ENCODE peak calls at places on chromosomes 4 and X, in seven cellular contexts. C, Z, L, N, D, R and H are unnamed samples.
A peak's percentile ranks its signal among the peaks of the same experiment; 100 is the strongest.

GRCh38 chr4:38015886-38016515 is 55.8 kb downstream of the PTTG2 start:
- DNase-seq in C (no peak), Z (no peak), L (no peak), N (no peak), D (no peak), R (no peak), H (no peak)

GRCh38 chr4:47390438-47391125 is 72.9 kb downstream of the COMMD8 start:
- DNase-seq in C (no peak), Z (no peak), L (no peak), N (no peak), D (no peak), R (no peak), H (no peak)

GRCh38 chr4:24777528-24777927 is 17.8 kb upstream of the SOD3 start:
- DNase-seq in C (no peak), Z (no peak), L (no peak), N (no peak), D (no peak), R (no peak), H (no peak)

GRCh38 chrX:95754411-95754810 is 930.2 kb upstream of the DIAPH2 start:
- DNase-seq in C (no peak), Z (no peak), L (no peak), N (no peak), D (no peak), R (no peak), H (no peak)

GRCh38 chr4:75038376-75038775 is 105.5 kb downstream of the PARM1 start:
- DNase-seq in C (no peak), Z (no peak), L (no peak), N (no peak), D (no peak), R (no peak), H (no peak)

GRCh38 chr4:24912252-24913098 is at the start of gene CCDC149:
- DNase-seq in C (peak; percentile 86), Z (peak; percentile 19), L (peak; percentile 56), N (no peak), D (peak; percentile 83), R (peak; percentile 13), H (no peak)

GRCh38 chrX:3743821-3744439 is 30.5 kb upstream of the PRKX start:
- DNase-seq in C (no peak), Z (no peak), L (no peak), N (no peak), D (no peak), R (no peak), H (no peak)

GRCh38 chrX:48938721-48939416 is 18.5 kb downstream of the OTUD5 start:
- DNase-seq in C (no peak), Z (no peak), L (no peak), N (peak; percentile 84), D (no peak), R (no peak), H (no peak)

DNA sequence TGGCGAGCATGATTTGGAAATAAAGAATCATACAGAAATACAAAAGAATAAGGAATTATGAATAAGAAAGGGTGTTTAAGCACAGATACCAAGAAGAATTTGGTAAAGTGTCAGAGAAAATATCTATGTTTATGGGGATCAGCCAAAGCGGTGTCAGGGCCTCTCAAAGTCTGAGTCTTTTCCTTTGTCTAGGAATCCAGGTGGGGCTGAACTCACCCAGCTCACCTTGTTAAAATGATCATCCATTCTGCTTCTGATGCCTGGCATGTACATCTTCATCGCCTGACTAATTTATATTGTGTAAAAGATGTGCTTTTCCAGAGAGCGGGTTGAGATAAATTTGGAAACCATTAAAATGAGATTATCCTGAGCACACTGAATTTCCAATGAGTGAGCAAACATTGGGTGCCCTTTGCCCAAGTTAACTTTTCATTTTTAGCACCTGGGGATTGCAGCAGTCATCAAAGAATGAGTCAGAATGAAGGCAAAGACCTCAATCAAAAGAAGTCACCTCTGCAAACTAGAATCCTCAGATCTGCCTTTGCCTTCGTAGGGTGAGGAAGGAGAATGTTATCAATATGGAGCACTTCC is 141.9 kb upstream of the ANXA3 start:
- DNase-seq in C (no peak), Z (no peak), L (no peak), N (no peak), D (no peak), R (no peak), H (no peak)
- H3K36me3 ChIP-seq in C (peaks cover 17% of the 10 kb centered on the region), Z (no peaks in the 10 kb centered on the region), L (no peaks in the 10 kb centered on the region), N (no peaks in the 10 kb centered on the region), D (peaks cover 19% of the 10 kb centered on the region), R (peaks cover 48% of the 10 kb centered on the region), H (no peaks in the 10 kb centered on the region)

GRCh38 chr4:86181585-86181984 is 178.3 kb downstream of the MAPK10 start:
- DNase-seq in C (no peak), Z (no peak), L (no peak), N (no peak), D (no peak), R (no peak), H (no peak)

GRCh38 chr4:86185659-86186058 is 174.2 kb downstream of the MAPK10 start:
- DNase-seq in C (no peak), Z (no peak), L (no peak), N (no peak), D (no peak), R (no peak), H (no peak)

GRCh38 chr4:86184216-86184915 is 175.5 kb downstream of the MAPK10 start:
- DNase-seq in C (no peak), Z (no peak), L (no peak), N (no peak), D (no peak), R (no peak), H (no peak)
- TF ChIP-seq REST in C (no peak), Z (no peak), L (no peak), N (no peak), D (no peak), R (no peak), H (no peak)

DNA sequence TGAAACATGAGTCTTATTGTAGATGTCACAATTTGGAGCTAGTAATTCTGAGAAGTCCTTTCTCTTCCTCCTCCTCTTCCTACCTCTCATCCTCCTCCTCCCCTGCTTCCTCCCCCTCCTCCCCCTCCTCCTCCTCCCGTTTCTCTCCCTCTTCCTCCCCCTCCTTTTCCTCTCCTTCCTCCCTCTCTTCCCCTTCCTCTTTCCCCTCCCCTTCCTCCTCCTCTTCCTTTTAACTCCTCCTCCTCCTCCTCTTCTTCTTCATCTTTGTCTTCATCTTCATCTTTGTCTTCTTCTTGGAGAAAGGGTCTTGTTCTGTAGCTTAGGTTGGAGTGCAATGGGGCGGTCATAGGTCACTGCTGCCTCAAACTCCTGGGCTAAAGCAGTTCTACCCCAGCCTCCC is 161.8 kb downstream of the PCDH7 start:
- DNase-seq in C (no peak), Z (no peak), L (no peak), N (no peak), D (no peak), R (no peak), H (no peak)
- H3K4me3 ChIP-seq in C (no peak overlapping the region), Z (no peak overlapping the region), L (no peak overlapping the region), N (no peak overlapping the region), D (no peak overlapping the region), R (no peak overlapping the region), H (no peak overlapping the region)

DNA sequence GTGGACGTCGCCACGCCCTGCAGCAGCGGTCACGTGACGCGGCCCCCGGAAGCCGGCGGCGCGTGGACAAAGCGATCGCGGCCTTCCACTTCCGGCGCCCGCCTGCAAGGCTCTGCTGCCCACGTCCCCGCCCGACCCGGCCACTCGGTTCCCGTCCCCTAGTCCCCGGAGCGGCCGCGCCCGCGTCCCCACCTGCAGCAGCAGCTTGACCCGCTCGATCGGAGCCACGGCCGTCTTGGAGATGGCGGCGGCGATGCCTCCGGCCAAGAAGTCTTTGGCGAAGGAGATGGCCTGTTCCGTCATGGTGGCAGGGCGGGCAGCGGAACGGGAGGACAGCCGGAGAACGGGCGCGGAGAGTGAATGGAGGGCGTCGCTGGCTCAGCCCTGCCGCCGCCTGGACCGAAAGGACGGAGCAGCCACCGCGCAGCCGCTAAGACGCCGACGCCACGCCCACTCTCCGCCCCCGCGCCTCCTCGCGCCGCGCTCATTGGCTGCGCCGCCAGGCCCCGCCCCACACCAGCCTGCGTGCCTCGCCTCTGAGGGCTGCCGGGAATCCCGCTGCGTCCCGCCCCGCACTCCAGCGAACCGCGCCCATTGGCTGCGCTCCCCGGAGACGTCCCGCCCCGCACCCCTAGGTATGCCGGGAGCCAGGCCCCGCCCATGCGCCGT is at the start of gene SLC25A6:
- DNase-seq in C (peak; percentile 98), Z (peak; percentile 95), L (peak; percentile 86), N (peak; percentile 88), D (peak; percentile 99), R (peak; percentile 92), H (peak; percentile 30)
- H3K36me3 ChIP-seq in C (peaks cover 44% of the 10 kb centered on the region), Z (peaks cover 46% of the 10 kb centered on the region), L (peaks cover 42% of the 10 kb centered on the region), N (peaks cover 22% of the 10 kb centered on the region), D (peaks cover 40% of the 10 kb centered on the region), R (peaks cover 48% of the 10 kb centered on the region), H (peaks cover 3% of the 10 kb centered on the region)

GRCh38 chr4:66095065-66095464 is 424.8 kb upstream of the EPHA5 start:
- DNase-seq in C (no peak), Z (no peak), L (no peak), N (no peak), D (no peak), R (no peak), H (no peak)

GRCh38 chr4:66094070-66094469 is 423.8 kb upstream of the EPHA5 start:
- DNase-seq in C (no peak), Z (no peak), L (no peak), N (no peak), D (no peak), R (no peak), H (no peak)

GRCh38 chr4:66091801-66092200 is 421.5 kb upstream of the EPHA5 start:
- DNase-seq in C (no peak), Z (no peak), L (no peak), N (no peak), D (no peak), R (no peak), H (no peak)

DNA sequence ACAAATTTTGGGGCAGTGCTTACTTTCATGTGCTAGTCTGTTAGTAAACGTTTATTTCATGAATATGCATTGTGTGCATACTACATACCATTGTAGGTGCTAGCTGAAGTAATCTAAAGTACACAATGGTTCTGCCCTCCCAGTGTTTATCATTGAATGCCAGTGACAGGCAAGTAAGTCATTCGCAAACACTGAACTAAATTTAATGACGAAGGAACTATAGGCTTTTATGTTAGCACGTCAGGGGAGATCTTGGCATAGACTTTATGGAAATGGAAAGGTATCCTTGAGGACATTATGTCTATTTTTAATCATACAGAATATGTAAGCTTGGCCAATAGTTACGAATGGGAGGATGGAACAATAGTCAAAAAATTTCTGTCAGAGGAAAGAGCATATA is 427.0 kb upstream of the EPHA5 start:
- DNase-seq in C (no peak), Z (no peak), L (no peak), N (no peak), D (no peak), R (peak; percentile 4), H (no peak)
- TF ChIP-seq REST in C (no peak), Z (no peak), L (no peak), N (no peak), D (no peak), R (no peak), H (no peak)